ENCODE peak calls at places on chromosome 15, in six cellular contexts. One of them, this sample, is unnamed.

GRCh38 chr15:68816795-68817303 is 3.8 kb downstream of the ANP32A start:
- DNase-seq in H7: no peak
- DNase-seq in A549: no peak
- DNase-seq in stimulated activated CD8-positive, alpha-beta memory T cell treated with anti-CD3 and anti-CD28 coated beads, Interleukin-4, amount 100 ng/mL, for 24 hours: no peak
- DNase-seq in MM.1S: no peak
- DNase-seq in HFFc6: no peak
- DNase-seq in this sample: no peak

GRCh38 chr15:100879461-100880138 is at the start of gene ALDH1A3:
- DNase-seq in A549: peak
- DNase-seq in MM.1S: peak
- DNase-seq in stimulated activated CD8-positive, alpha-beta memory T cell treated with anti-CD3 and anti-CD28 coated beads, Interleukin-4, amount 100 ng/mL, for 24 hours: peak
- DNase-seq in HFFc6: no peak
- DNase-seq in H7: peak
- DNase-seq in this sample: peak

GRCh38 chr15:85878866-85879265 is 84.1 kb upstream of the KLHL25 start:
- DNase-seq in MM.1S: no peak
- DNase-seq in H7: no peak
- DNase-seq in A549: no peak
- DNase-seq in HFFc6: no peak
- DNase-seq in stimulated activated CD8-positive, alpha-beta memory T cell treated with anti-CD3 and anti-CD28 coated beads, Interleukin-4, amount 100 ng/mL, for 24 hours: no peak
- DNase-seq in this sample: no peak

GRCh38 chr15:81181220-81181619 is 15.5 kb upstream of the IL16 start:
- DNase-seq in MM.1S: no peak
- DNase-seq in stimulated activated CD8-positive, alpha-beta memory T cell treated with anti-CD3 and anti-CD28 coated beads, Interleukin-4, amount 100 ng/mL, for 24 hours: no peak
- DNase-seq in HFFc6: no peak
- DNase-seq in H7: no peak
- DNase-seq in A549: no peak
- DNase-seq in this sample: no peak

GRCh38 chr15:77821959-77822256 is 189.2 kb upstream of the LINGO1 start:
- DNase-seq in MM.1S: no peak
- DNase-seq in stimulated activated CD8-positive, alpha-beta memory T cell treated with anti-CD3 and anti-CD28 coated beads, Interleukin-4, amount 100 ng/mL, for 24 hours: no peak
- DNase-seq in A549: no peak
- DNase-seq in HFFc6: no peak
- DNase-seq in H7: no peak
- DNase-seq in this sample: no peak

GRCh38 chr15:70348581-70349344 is 251.0 kb upstream of the TLE3 start:
- DNase-seq in H7: no peak
- DNase-seq in HFFc6: no peak
- DNase-seq in stimulated activated CD8-positive, alpha-beta memory T cell treated with anti-CD3 and anti-CD28 coated beads, Interleukin-4, amount 100 ng/mL, for 24 hours: no peak
- DNase-seq in A549: no peak
- DNase-seq in MM.1S: no peak
- DNase-seq in this sample: no peak

GRCh38 chr15:62888628-62889027 is 153.9 kb upstream of the TPM1 start:
- DNase-seq in MM.1S: no peak
- DNase-seq in HFFc6: no peak
- DNase-seq in stimulated activated CD8-positive, alpha-beta memory T cell treated with anti-CD3 and anti-CD28 coated beads, Interleukin-4, amount 100 ng/mL, for 24 hours: no peak
- DNase-seq in H7: no peak
- DNase-seq in A549: no peak
- DNase-seq in this sample: no peak

GRCh38 chr15:88744548-88745020 is 58.7 kb upstream of the ACAN start:
- DNase-seq in stimulated activated CD8-positive, alpha-beta memory T cell treated with anti-CD3 and anti-CD28 coated beads, Interleukin-4, amount 100 ng/mL, for 24 hours: no peak
- DNase-seq in H7: peak
- DNase-seq in A549: no peak
- DNase-seq in HFFc6: no peak
- DNase-seq in MM.1S: no peak
- DNase-seq in this sample: no peak

GRCh38 chr15:65275728-65276126 is 11.0 kb downstream of the PARP16 start:
- DNase-seq in A549: peak
- DNase-seq in H7: no peak
- DNase-seq in stimulated activated CD8-positive, alpha-beta memory T cell treated with anti-CD3 and anti-CD28 coated beads, Interleukin-4, amount 100 ng/mL, for 24 hours: no peak
- DNase-seq in MM.1S: no peak
- DNase-seq in HFFc6: peak
- DNase-seq in this sample: no peak

GRCh38 chr15:25441111-25441510 is 2.3 kb upstream of the UBE3A start:
- DNase-seq in MM.1S: no peak
- DNase-seq in HFFc6: no peak
- DNase-seq in A549: no peak
- DNase-seq in stimulated activated CD8-positive, alpha-beta memory T cell treated with anti-CD3 and anti-CD28 coated beads, Interleukin-4, amount 100 ng/mL, for 24 hours: no peak
- DNase-seq in H7: no peak
- DNase-seq in this sample: no peak

GRCh38 chr15:90414408-90415028 is 26.5 kb downstream of the IQGAP1 start:
- DNase-seq in A549: no peak
- DNase-seq in stimulated activated CD8-positive, alpha-beta memory T cell treated with anti-CD3 and anti-CD28 coated beads, Interleukin-4, amount 100 ng/mL, for 24 hours: no peak
- DNase-seq in HFFc6: peak
- DNase-seq in H7: no peak
- DNase-seq in MM.1S: no peak
- DNase-seq in this sample: peak

GRCh38 chr15:92294759-92295158 is 98.9 kb upstream of the ST8SIA2 start:
- DNase-seq in MM.1S: no peak
- DNase-seq in stimulated activated CD8-positive, alpha-beta memory T cell treated with anti-CD3 and anti-CD28 coated beads, Interleukin-4, amount 100 ng/mL, for 24 hours: no peak
- DNase-seq in HFFc6: no peak
- DNase-seq in H7: no peak
- DNase-seq in A549: no peak
- DNase-seq in this sample: no peak

GRCh38 chr15:73927476-73928240 is 1.4 kb downstream of the LOXL1 start:
- DNase-seq in HFFc6: no peak
- DNase-seq in H7: peak
- DNase-seq in MM.1S: peak
- DNase-seq in stimulated activated CD8-positive, alpha-beta memory T cell treated with anti-CD3 and anti-CD28 coated beads, Interleukin-4, amount 100 ng/mL, for 24 hours: peak
- DNase-seq in A549: peak
- DNase-seq in this sample: peak

GRCh38 chr15:62110000-62110851 is 43.4 kb downstream of the C2CD4A start:
- DNase-seq in H7: no peak
- DNase-seq in A549: peak
- DNase-seq in MM.1S: no peak
- DNase-seq in stimulated activated CD8-positive, alpha-beta memory T cell treated with anti-CD3 and anti-CD28 coated beads, Interleukin-4, amount 100 ng/mL, for 24 hours: no peak
- DNase-seq in HFFc6: peak
- DNase-seq in this sample: no peak

GRCh38 chr15:85073556-85074194 is 92.0 kb downstream of the PDE8A start:
- DNase-seq in MM.1S: no peak
- DNase-seq in stimulated activated CD8-positive, alpha-beta memory T cell treated with anti-CD3 and anti-CD28 coated beads, Interleukin-4, amount 100 ng/mL, for 24 hours: no peak
- DNase-seq in HFFc6: peak
- DNase-seq in A549: peak
- DNase-seq in H7: no peak
- DNase-seq in this sample: peak

GRCh38 chr15:25250011-25250596 is 188.7 kb downstream of the UBE3A start:
- DNase-seq in HFFc6: no peak
- DNase-seq in MM.1S: no peak
- DNase-seq in A549: no peak
- DNase-seq in H7: peak
- DNase-seq in stimulated activated CD8-positive, alpha-beta memory T cell treated with anti-CD3 and anti-CD28 coated beads, Interleukin-4, amount 100 ng/mL, for 24 hours: no peak
- DNase-seq in this sample: no peak

GRCh38 chr15:75065851-75066509 is 42.6 kb downstream of the PPCDC start:
- DNase-seq in H7: no peak
- DNase-seq in A549: no peak
- DNase-seq in MM.1S: peak
- DNase-seq in stimulated activated CD8-positive, alpha-beta memory T cell treated with anti-CD3 and anti-CD28 coated beads, Interleukin-4, amount 100 ng/mL, for 24 hours: no peak
- DNase-seq in HFFc6: peak
- DNase-seq in this sample: no peak

GRCh38 chr15:40263036-40263754 is 19.7 kb downstream of the ANKRD63 start:
- DNase-seq in A549: no peak
- DNase-seq in H7: no peak
- DNase-seq in stimulated activated CD8-positive, alpha-beta memory T cell treated with anti-CD3 and anti-CD28 coated beads, Interleukin-4, amount 100 ng/mL, for 24 hours: no peak
- DNase-seq in MM.1S: no peak
- DNase-seq in HFFc6: peak
- DNase-seq in this sample: no peak

GRCh38 chr15:70099966-70100494 is 2.3 kb upstream of the TLE3 start:
- DNase-seq in MM.1S: peak
- DNase-seq in H7: peak
- DNase-seq in stimulated activated CD8-positive, alpha-beta memory T cell treated with anti-CD3 and anti-CD28 coated beads, Interleukin-4, amount 100 ng/mL, for 24 hours: no peak
- DNase-seq in A549: no peak
- DNase-seq in HFFc6: no peak
- DNase-seq in this sample: peak

GRCh38 chr15:29935296-29936020 is 113.2 kb upstream of the TJP1 start:
- DNase-seq in MM.1S: no peak
- DNase-seq in A549: no peak
- DNase-seq in stimulated activated CD8-positive, alpha-beta memory T cell treated with anti-CD3 and anti-CD28 coated beads, Interleukin-4, amount 100 ng/mL, for 24 hours: no peak
- DNase-seq in HFFc6: no peak
- DNase-seq in H7: peak
- DNase-seq in this sample: no peak

GRCh38 chr15:57595011-57595866 is 3.5 kb downstream of the MYZAP start:
- DNase-seq in stimulated activated CD8-positive, alpha-beta memory T cell treated with anti-CD3 and anti-CD28 coated beads, Interleukin-4, amount 100 ng/mL, for 24 hours: no peak
- DNase-seq in H7: no peak
- DNase-seq in HFFc6: no peak
- DNase-seq in MM.1S: no peak
- DNase-seq in A549: no peak
- DNase-seq in this sample: no peak

GRCh38 chr15:55514414-55514850 is 6.4 kb upstream of the DNAAF4 start:
- DNase-seq in H7: no peak
- DNase-seq in stimulated activated CD8-positive, alpha-beta memory T cell treated with anti-CD3 and anti-CD28 coated beads, Interleukin-4, amount 100 ng/mL, for 24 hours: no peak
- DNase-seq in MM.1S: no peak
- DNase-seq in HFFc6: no peak
- DNase-seq in A549: no peak
- DNase-seq in this sample: no peak

GRCh38 chr15:71374607-71375352 is 259.5 kb downstream of the THSD4 start:
- DNase-seq in MM.1S: no peak
- DNase-seq in H7: no peak
- DNase-seq in A549: no peak
- DNase-seq in stimulated activated CD8-positive, alpha-beta memory T cell treated with anti-CD3 and anti-CD28 coated beads, Interleukin-4, amount 100 ng/mL, for 24 hours: no peak
- DNase-seq in HFFc6: peak
- DNase-seq in this sample: no peak

GRCh38 chr15:40723919-40724318 is 28.9 kb downstream of the RAD51 start:
- DNase-seq in MM.1S: no peak
- DNase-seq in stimulated activated CD8-positive, alpha-beta memory T cell treated with anti-CD3 and anti-CD28 coated beads, Interleukin-4, amount 100 ng/mL, for 24 hours: no peak
- DNase-seq in A549: no peak
- DNase-seq in HFFc6: no peak
- DNase-seq in H7: no peak
- DNase-seq in this sample: no peak

GRCh38 chr15:40398413-40398873 is 7.2 kb upstream of the IVD start:
- DNase-seq in H7: no peak
- DNase-seq in A549: no peak
- DNase-seq in MM.1S: peak
- DNase-seq in stimulated activated CD8-positive, alpha-beta memory T cell treated with anti-CD3 and anti-CD28 coated beads, Interleukin-4, amount 100 ng/mL, for 24 hours: no peak
- DNase-seq in HFFc6: no peak
- DNase-seq in this sample: no peak